ENCODE peak calls at places on chromosome 10, in four cellular contexts. V is amniotic stem cell; U is activated T-cell treated with anti-CD3 and anti-CD28 coated beads, Interleukin-2, amount 50 U/mL, for 72 hours; X is H9. N is an unnamed sample.

GRCh38 chr10:132421377-132422168 is 24.6 kb downstream of the PWWP2B start:
- DNase-seq in V (no peak), U (peak; percentile 33), X (no peak), N (no peak)

GRCh38 chr10:112115781-112116385 is 67.7 kb downstream of the GPAM start:
- DNase-seq in V (peak; percentile 1), U (peak; percentile 45), X (peak; percentile 79), N (no peak)

GRCh38 chr10:108970016-108970415 is 953.3 kb downstream of the XPNPEP1 start:
- DNase-seq in V (no peak), U (no peak), X (peak; percentile 40), N (no peak)

GRCh38 chr10:113096111-113097045 is 146.3 kb downstream of the TCF7L2 start:
- DNase-seq in V (no peak), U (no peak), X (peak; percentile 3), N (no peak)

GRCh38 chr10:18681366-18681765 is 22.1 kb downstream of the ARL5B start:
- DNase-seq in V (no peak), U (no peak), X (no peak), N (no peak)

GRCh38 chr10:23643396-23643795 is 204.5 kb downstream of the OTUD1 start:
- DNase-seq in V (no peak), U (no peak), X (no peak), N (no peak)

GRCh38 chr10:79055100-79055782 is 13.5 kb upstream of the ZMIZ1 start:
- DNase-seq in V (no peak), U (no peak), X (no peak), N (no peak)

GRCh38 chr10:88743999-88744398 is 15.8 kb upstream of the LIPN start:
- DNase-seq in V (no peak), U (no peak), X (peak; percentile 75), N (no peak)

GRCh38 chr10:98242823-98243222 is 25.2 kb downstream of the LOXL4 start:
- DNase-seq in V (no peak), U (no peak), X (no peak), N (no peak)

GRCh38 chr10:48446785-48447184 is 140.3 kb downstream of the MAPK8 start:
- DNase-seq in V (no peak), U (no peak), X (no peak), N (no peak)

GRCh38 chr10:18261063-18261462 is 120.8 kb downstream of the CACNB2 start:
- DNase-seq in V (no peak), U (no peak), X (no peak), N (no peak)

GRCh38 chr10:11794566-11794965 is 28.6 kb upstream of the PROSER2 start:
- DNase-seq in V (no peak), U (no peak), X (no peak), N (no peak)

GRCh38 chr10:404991-405390 is 269.7 kb downstream of the ZMYND11 start:
- DNase-seq in V (no peak), U (no peak), X (no peak), N (no peak)

GRCh38 chr10:99711129-99711719 is 20.7 kb downstream of the COX15 start:
- DNase-seq in V (peak; percentile 22), U (peak; percentile 32), X (no peak), N (no peak)

GRCh38 chr10:69232252-69232651 is 12.1 kb downstream of the HKDC1 start:
- DNase-seq in V (no peak), U (no peak), X (peak; percentile 52), N (peak; percentile 52)

GRCh38 chr10:59719374-59719773 is 9.7 kb upstream of the SLC16A9 start:
- DNase-seq in V (no peak), U (no peak), X (no peak), N (no peak)

GRCh38 chr10:21172774-21173432 is 275.8 kb upstream of the NEBL start:
- DNase-seq in V (no peak), U (no peak), X (peak; percentile 36), N (no peak)

N was measured in non-pigmented ciliary epithelial cell.